ENCODE peak calls at places on chromosomes 13 and 19, in seven cellular contexts. X, Y, M, H, D, W and P are unnamed samples. For H3K27me3, the result is how much of the 10 kb centered on the place peaks cover.

GRCh38 chr13:112619730-112620639 is 32.0 kb upstream of the TUBGCP3 start:
- DNase-seq in X (no peak), H (peak), M (no peak), D (no peak), Y (peak), W (peak), P (peak)

GRCh38 chr13:40440990-40441820 is 225.2 kb downstream of the FOXO1 start:
- DNase-seq in W (peak), H (peak), D (peak), X (peak), M (no peak), Y (no peak), P (peak)

GRCh38 chr19:54073829-54074228 is 7.3 kb downstream of the TARM1 start:
- DNase-seq in Y (no peak), H (no peak), X (no peak), W (no peak), D (no peak), M (no peak), P (no peak)

GRCh38 chr13:20128459-20128927 is 32.4 kb downstream of the GJA3 start:
- DNase-seq in W (no peak), D (no peak), Y (no peak), M (no peak), X (peak), H (no peak), P (no peak)

GRCh38 chr13:111494641-111495040 is 174.2 kb downstream of the TEX29 start:
- DNase-seq in D (no peak), X (no peak), H (no peak), Y (no peak), M (no peak), W (no peak), P (no peak)

GRCh38 chr13:28540612-28541011 is 45.7 kb upstream of the FLT1 start:
- DNase-seq in H (peak), W (no peak), D (no peak), Y (no peak), M (peak), X (no peak), P (peak)

GRCh38 chr19:22426901-22427300 is 4.8 kb upstream of the ZNF98 start:
- DNase-seq in H (no peak), Y (no peak), X (no peak), W (no peak), M (no peak), D (no peak), P (no peak)

GRCh38 chr13:98033277-98034247 is 80.1 kb downstream of the IPO5 start:
- DNase-seq in D (no peak), H (peak), X (no peak), M (peak), W (no peak), Y (peak), P (peak)

GRCh38 chr19:4322942-4323665 is 15.5 kb downstream of the STAP2 start:
- DNase-seq in H (no peak), D (no peak), M (no peak), W (no peak), Y (no peak), X (no peak), P (no peak)

GRCh38 chr13:46751811-46752635 is 44.9 kb downstream of the ESD start:
- DNase-seq in W (no peak), H (no peak), D (no peak), X (no peak), Y (no peak), M (peak), P (no peak)

GRCh38 chr13:47455581-47455980 is 545.5 kb downstream of the SUCLA2 start:
- DNase-seq in H (peak), D (no peak), X (no peak), W (no peak), Y (no peak), M (no peak), P (no peak)

GRCh38 chr19:10036601-10037071 is 23.4 kb downstream of the RDH8 start:
- DNase-seq in W (no peak), D (no peak), M (no peak), H (no peak), Y (no peak), X (peak), P (no peak)

GRCh38 chr13:64428196-64428595 is 2801.9 kb downstream of the PCDH9 start:
- DNase-seq in W (no peak), D (no peak), Y (no peak), H (no peak), M (peak), X (no peak), P (no peak)

GRCh38 chr19:7541481-7541824 is 5.9 kb downstream of the PNPLA6 start:
- DNase-seq in H (no peak), Y (no peak), M (no peak), W (no peak), X (no peak), D (no peak), P (no peak)

GRCh38 chr19:52638601-52639000 is 446 bp upstream of the ZNF83 start:
- DNase-seq in H (no peak), X (no peak), W (peak), Y (no peak), M (peak), D (peak), P (no peak)

DNA sequence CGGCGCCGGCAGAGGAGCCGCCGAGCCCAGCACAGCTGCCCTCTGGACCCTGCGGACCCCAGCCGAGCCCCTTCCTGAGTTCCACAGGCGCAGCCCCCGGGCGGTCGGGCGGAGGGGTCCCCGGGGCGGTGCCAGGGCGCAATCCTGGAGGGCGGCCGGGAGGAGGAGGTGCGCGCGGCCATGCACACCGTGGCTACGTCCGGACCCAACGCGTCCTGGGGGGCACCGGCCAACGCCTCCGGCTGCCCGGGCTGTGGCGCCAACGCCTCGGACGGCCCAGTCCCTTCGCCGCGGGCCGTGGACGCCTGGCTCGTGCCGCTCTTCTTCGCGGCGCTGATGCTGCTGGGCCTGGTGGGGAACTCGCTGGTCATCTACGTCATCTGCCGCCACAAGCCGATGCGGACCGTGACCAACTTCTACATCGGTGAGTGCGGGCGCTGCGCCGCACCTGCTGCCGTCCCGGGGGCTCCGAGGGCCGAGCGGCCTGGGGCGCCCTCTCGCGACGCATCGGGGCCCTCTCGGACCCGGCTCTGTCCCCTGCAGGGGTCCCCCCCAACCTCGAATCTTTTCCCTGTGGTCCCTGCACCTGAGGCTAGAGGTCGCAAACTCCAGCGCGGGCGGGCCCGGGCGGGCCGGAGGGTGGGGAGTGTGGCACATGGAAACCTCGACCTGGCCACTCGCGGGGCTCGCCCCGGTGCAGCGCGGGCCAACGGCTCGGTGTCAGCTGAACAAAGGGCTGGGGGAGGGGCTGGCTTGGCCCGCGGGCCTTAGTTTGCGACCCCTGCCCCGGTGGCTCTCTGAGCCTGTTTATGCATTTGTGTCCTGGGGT is at the start of gene KISS1R:
- DNase-seq in W (no peak), H (no peak), Y (no peak), X (no peak), M (peak), D (no peak), P (no peak)
- TF ChIP-seq CTCF in W (peak), H (peak), Y (peak), X (peak), M (peak), D (no peak), P (peak)

GRCh38 chr19:13043285-13043684 is 48.0 kb downstream of the NFIX start:
- DNase-seq in X (no peak), D (no peak), Y (no peak), M (no peak), W (no peak), H (no peak), P (no peak)
- H3K27me3 ChIP-seq in X (under half), D (under half), Y (under half), M (under half), W (under half), H (under half), P (under half)

DNA sequence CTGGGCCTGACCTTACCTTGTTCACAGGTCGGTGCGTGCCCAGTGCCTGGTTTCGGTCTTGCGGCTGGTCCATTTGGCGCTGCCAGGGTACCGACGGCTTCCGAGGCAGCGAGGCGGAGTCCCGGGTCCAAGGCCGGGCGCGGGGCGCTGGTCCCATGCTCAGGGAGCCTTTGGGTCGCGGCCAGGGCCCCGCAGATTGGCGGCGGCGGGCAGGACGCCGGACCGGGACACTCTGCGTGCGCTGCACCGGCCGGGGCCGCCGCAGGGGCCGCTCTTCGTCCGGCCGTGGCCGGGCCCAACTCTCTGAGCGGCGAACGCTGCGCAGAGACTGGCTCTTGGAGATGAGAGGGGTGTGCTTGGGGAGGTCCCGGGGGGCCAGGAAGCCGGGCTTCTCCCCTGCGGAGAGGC is 3.3 kb upstream of the WIZ start:
- DNase-seq in H (no peak), X (no peak), Y (no peak), D (no peak), M (no peak), W (no peak), P (no peak)
- TF ChIP-seq CTCF in H (no peak), X (no peak), Y (no peak), D (no peak), M (peak), W (peak), P (peak)

DNA sequence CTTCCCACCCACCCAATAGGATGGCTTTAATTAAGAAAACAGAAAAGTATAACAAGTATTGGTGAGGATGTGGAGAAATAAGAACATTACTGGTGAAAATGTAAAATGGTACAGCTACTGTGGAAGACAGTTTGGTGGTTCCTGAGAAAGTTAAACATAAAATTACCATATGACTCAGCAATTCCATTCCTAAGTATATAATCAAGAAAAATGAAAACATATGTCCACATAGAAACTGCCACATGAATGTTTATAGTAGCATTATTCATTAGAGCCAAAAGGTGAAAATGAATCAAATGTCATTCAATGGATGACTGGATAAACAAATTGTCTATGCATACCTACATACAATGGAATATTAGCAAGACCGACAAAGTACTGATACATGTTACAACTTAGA is 16.9 kb downstream of the DZIP1 start:
- DNase-seq in X (no peak), H (no peak), Y (no peak), M (peak), W (no peak), D (no peak), P (peak)
- H3K27me3 ChIP-seq in X (under half), H (under half), Y (under half), M (under half), W (under half), D (under half), P (under half)

DNA sequence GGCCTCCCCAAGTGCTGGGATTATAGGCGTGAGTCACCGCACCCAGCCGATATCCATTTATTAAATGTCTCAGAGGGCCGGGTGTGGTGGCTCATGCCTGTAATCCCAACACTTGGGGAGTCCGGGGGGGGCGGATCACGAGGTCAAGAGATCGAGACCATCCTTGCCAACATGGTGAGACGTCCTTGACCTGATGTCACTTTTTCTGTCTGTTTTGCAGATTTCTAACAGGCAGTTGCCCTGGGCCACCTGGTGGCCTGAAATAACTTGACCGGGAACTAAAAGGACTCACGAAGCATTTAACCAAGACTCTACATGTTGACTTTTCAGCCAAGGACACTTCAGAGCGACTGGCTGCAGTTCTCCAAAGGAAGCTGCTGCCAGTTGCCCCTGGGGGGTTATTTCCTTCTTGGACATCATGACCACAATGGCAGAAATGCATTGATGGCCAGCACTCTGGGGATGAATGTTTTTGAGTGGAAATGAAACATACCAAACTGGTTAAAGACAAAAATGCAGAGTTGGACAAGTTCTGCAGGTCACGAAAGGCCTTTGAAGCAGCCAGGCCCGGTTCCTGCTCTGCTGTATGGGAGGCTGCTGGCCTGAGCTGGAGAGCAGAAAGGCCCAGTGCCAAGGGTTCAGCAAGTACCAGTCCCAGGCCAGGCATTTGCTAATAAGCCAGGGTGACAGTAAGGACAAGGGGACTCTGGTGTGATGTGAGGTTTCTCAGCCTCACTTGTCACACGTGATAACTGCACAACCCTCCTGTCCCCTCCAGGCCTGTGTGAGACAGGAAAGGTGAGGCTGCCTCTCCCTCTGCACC is 8.3 kb downstream of the ZNF837 start:
- DNase-seq in Y (no peak), M (no peak), H (no peak), W (peak), D (no peak), X (no peak), P (no peak)
- TF ChIP-seq CTCF in Y (peak), M (peak), H (no peak), W (peak), D (no peak), X (no peak), P (no peak)

DNA sequence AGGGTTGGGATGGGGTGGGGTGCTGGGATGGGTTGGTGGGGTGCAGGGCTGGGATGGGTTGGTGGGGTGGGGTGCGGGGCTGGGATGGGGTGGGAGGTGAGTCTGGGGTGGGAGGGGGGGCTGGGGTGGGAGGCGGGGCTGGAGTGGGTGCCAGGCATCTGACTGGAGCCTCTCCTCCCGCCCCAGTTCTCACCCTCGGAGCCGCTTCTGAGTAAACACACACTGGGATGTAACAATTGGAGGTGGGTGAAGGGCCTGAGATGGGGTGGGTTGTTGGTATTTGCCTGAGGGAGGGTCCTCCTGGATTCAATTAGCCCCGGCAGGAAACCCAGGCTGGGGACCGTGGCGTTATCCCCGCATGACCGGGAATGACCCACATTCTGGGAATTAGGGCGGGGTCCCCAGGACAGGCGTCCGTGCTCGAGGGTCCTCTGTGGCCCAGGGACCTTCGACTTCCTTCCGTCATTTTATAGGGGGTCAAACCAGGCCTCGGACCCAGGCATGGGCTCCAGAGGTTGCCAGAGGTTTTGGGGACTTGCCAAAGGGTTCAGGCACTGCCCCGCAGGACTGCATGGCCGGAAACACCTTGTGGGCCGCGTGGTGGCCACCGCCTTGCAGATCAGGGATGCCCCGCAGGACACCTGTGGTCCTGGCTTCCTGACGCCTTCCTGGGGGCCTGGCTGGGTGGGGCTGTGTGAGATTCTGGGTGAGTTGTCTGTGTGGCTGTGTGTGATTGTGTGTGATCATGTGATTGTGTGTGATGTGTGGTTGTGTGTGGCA is 1.4 kb downstream of the TMPRSS9 start:
- DNase-seq in Y (no peak), M (no peak), X (no peak), H (no peak), D (no peak), W (no peak), P (no peak)
- H3K27me3 ChIP-seq in Y (under half), M (under half), X (under half), H (under half), D (half or more), W (half or more), P (under half)

GRCh38 chr19:46076951-46077814 is 36.4 kb upstream of the IGFL4 start:
- DNase-seq in X (peak), Y (peak), D (peak), H (peak), W (no peak), M (peak), P (peak)
- TF ChIP-seq CTCF in X (peak), Y (peak), D (peak), H (peak), W (peak), M (peak), P (peak)